ENCODE peak calls at places on chromosomes 12 and 14, in five cellular contexts. One of them, this sample, is unnamed.

GRCh38 chr12:63802012-63802608 is 22.4 kb downstream of the RXYLT1 start:
- DNase-seq in heart left ventricle: no peak
- DNase-seq in lower leg skin: no peak
- DNase-seq in A549: peak
- DNase-seq in ovary: no peak
- DNase-seq in this sample: no peak

GRCh38 chr14:83164016-83164415 is 1630.4 kb upstream of the SEL1L start:
- DNase-seq in ovary: no peak
- DNase-seq in heart left ventricle: no peak
- DNase-seq in A549: no peak
- DNase-seq in lower leg skin: peak
- DNase-seq in this sample: no peak

GRCh38 chr14:103078420-103078749 is 5.6 kb upstream of the LBHD2 start:
- DNase-seq in heart left ventricle: peak
- DNase-seq in A549: peak
- DNase-seq in ovary: peak
- DNase-seq in lower leg skin: peak
- DNase-seq in this sample: peak

GRCh38 chr14:104245075-104245474 is 106.7 kb downstream of the KIF26A start:
- DNase-seq in lower leg skin: no peak
- DNase-seq in ovary: no peak
- DNase-seq in heart left ventricle: no peak
- DNase-seq in A549: no peak
- DNase-seq in this sample: no peak

GRCh38 chr14:104820669-104821228 is 19.8 kb downstream of the ZBTB42 start:
- DNase-seq in ovary: peak
- DNase-seq in lower leg skin: no peak
- DNase-seq in A549: peak
- DNase-seq in heart left ventricle: peak
- DNase-seq in this sample: no peak

GRCh38 chr12:19744760-19745218 is 305.5 kb downstream of the AEBP2 start:
- DNase-seq in heart left ventricle: no peak
- DNase-seq in A549: peak
- DNase-seq in ovary: no peak
- DNase-seq in lower leg skin: no peak
- DNase-seq in this sample: no peak

GRCh38 chr12:98235301-98235700 is 280.1 kb upstream of the TMPO start:
- DNase-seq in heart left ventricle: no peak
- DNase-seq in ovary: no peak
- DNase-seq in A549: no peak
- DNase-seq in lower leg skin: no peak
- DNase-seq in this sample: no peak

GRCh38 chr14:49089078-49089477 is 497.1 kb downstream of the RPS29 start:
- DNase-seq in ovary: no peak
- DNase-seq in heart left ventricle: no peak
- DNase-seq in lower leg skin: no peak
- DNase-seq in A549: no peak
- DNase-seq in this sample: no peak

GRCh38 chr14:68506645-68507405 is 286.0 kb downstream of the ZFP36L1 start:
- DNase-seq in lower leg skin: no peak
- DNase-seq in A549: no peak
- DNase-seq in heart left ventricle: no peak
- DNase-seq in ovary: no peak
- DNase-seq in this sample: no peak

GRCh38 chr12:96195845-96196451 is 1.8 kb downstream of the ELK3 start:
- DNase-seq in heart left ventricle: peak
- DNase-seq in ovary: peak
- DNase-seq in lower leg skin: no peak
- DNase-seq in A549: peak
- DNase-seq in this sample: no peak

GRCh38 chr12:50574621-50575348 is 70.0 kb downstream of the DIP2B start:
- DNase-seq in lower leg skin: no peak
- DNase-seq in A549: no peak
- DNase-seq in ovary: no peak
- DNase-seq in heart left ventricle: no peak
- DNase-seq in this sample: no peak

GRCh38 chr12:130788515-130788914 is 50.5 kb downstream of the STX2 start:
- DNase-seq in heart left ventricle: no peak
- DNase-seq in lower leg skin: no peak
- DNase-seq in ovary: no peak
- DNase-seq in A549: no peak
- DNase-seq in this sample: no peak

GRCh38 chr12:11136075-11136474 is 1.6 kb upstream of the TAS2R30 start:
- DNase-seq in ovary: no peak
- DNase-seq in A549: no peak
- DNase-seq in heart left ventricle: no peak
- DNase-seq in lower leg skin: no peak
- DNase-seq in this sample: no peak

GRCh38 chr12:12272869-12273268 is 6.0 kb upstream of the LRP6 start:
- DNase-seq in ovary: no peak
- DNase-seq in A549: peak
- DNase-seq in heart left ventricle: no peak
- DNase-seq in lower leg skin: no peak
- DNase-seq in this sample: no peak

GRCh38 chr14:94773017-94773681 is 3.2 kb upstream of the GSC start:
- DNase-seq in lower leg skin: no peak
- DNase-seq in ovary: no peak
- DNase-seq in A549: no peak
- DNase-seq in heart left ventricle: no peak
- DNase-seq in this sample: no peak

GRCh38 chr14:92465353-92466067 is 48.1 kb upstream of the RIN3 start:
- DNase-seq in heart left ventricle: no peak
- DNase-seq in A549: no peak
- DNase-seq in lower leg skin: no peak
- DNase-seq in ovary: no peak
- DNase-seq in this sample: no peak

GRCh38 chr14:52068741-52069616 is at the start of gene NID2:
- DNase-seq in heart left ventricle: peak
- DNase-seq in A549: peak
- DNase-seq in ovary: peak
- DNase-seq in lower leg skin: peak
- DNase-seq in this sample: peak

GRCh38 chr12:109467978-109468676 is 9.0 kb downstream of the KCTD10 start:
- DNase-seq in ovary: no peak
- DNase-seq in lower leg skin: no peak
- DNase-seq in heart left ventricle: no peak
- DNase-seq in A549: no peak
- DNase-seq in this sample: no peak

GRCh38 chr14:90301580-90302181 is 30.1 kb downstream of the NRDE2 start:
- DNase-seq in ovary: no peak
- DNase-seq in heart left ventricle: no peak
- DNase-seq in lower leg skin: no peak
- DNase-seq in A549: peak
- DNase-seq in this sample: no peak

GRCh38 chr12:28065889-28066630 is 93.5 kb upstream of the PTHLH start:
- DNase-seq in heart left ventricle: no peak
- DNase-seq in A549: no peak
- DNase-seq in lower leg skin: no peak
- DNase-seq in ovary: no peak
- DNase-seq in this sample: no peak

GRCh38 chr12:54991161-54991991 is 6.8 kb upstream of the TESPA1 start:
- DNase-seq in heart left ventricle: no peak
- DNase-seq in A549: no peak
- DNase-seq in lower leg skin: no peak
- DNase-seq in ovary: no peak
- DNase-seq in this sample: no peak

GRCh38 chr12:52127683-52128450 is 48.4 kb downstream of the SMIM41 start:
- DNase-seq in A549: no peak
- DNase-seq in lower leg skin: no peak
- DNase-seq in ovary: no peak
- DNase-seq in heart left ventricle: no peak
- DNase-seq in this sample: no peak

GRCh38 chr14:49461529-49462401 is 124.4 kb downstream of the RPS29 start:
- DNase-seq in A549: peak
- DNase-seq in lower leg skin: peak
- DNase-seq in ovary: no peak
- DNase-seq in heart left ventricle: no peak
- DNase-seq in this sample: no peak

GRCh38 chr12:98042668-98043067 is 472.7 kb upstream of the TMPO start:
- DNase-seq in lower leg skin: no peak
- DNase-seq in ovary: no peak
- DNase-seq in heart left ventricle: no peak
- DNase-seq in A549: no peak
- DNase-seq in this sample: no peak

GRCh38 chr12:116539905-116540482 is 19.2 kb upstream of the MAP1LC3B2 start:
- DNase-seq in heart left ventricle: no peak
- DNase-seq in A549: no peak
- DNase-seq in ovary: peak
- DNase-seq in lower leg skin: peak
- DNase-seq in this sample: no peak

GRCh38 chr14:95143813-95144620 is 13.3 kb downstream of the DICER1 start:
- DNase-seq in lower leg skin: no peak
- DNase-seq in heart left ventricle: no peak
- DNase-seq in ovary: no peak
- DNase-seq in A549: no peak
- DNase-seq in this sample: no peak

GRCh38 chr14:64714432-64715025 is 10.3 kb downstream of the PLEKHG3 start:
- DNase-seq in A549: no peak
- DNase-seq in heart left ventricle: peak
- DNase-seq in lower leg skin: no peak
- DNase-seq in ovary: no peak
- DNase-seq in this sample: no peak

GRCh38 chr14:64717870-64718269 is 13.6 kb downstream of the PLEKHG3 start:
- DNase-seq in A549: peak
- DNase-seq in ovary: peak
- DNase-seq in lower leg skin: peak
- DNase-seq in heart left ventricle: peak
- DNase-seq in this sample: no peak

GRCh38 chr14:64715146-64715627 is 11.0 kb downstream of the PLEKHG3 start:
- DNase-seq in A549: no peak
- DNase-seq in lower leg skin: no peak
- DNase-seq in ovary: no peak
- DNase-seq in heart left ventricle: peak
- DNase-seq in this sample: no peak

GRCh38 chr14:64713677-64714076 is 9.5 kb downstream of the PLEKHG3 start:
- DNase-seq in ovary: no peak
- DNase-seq in heart left ventricle: no peak
- DNase-seq in lower leg skin: no peak
- DNase-seq in A549: no peak
- DNase-seq in this sample: no peak

DNA sequence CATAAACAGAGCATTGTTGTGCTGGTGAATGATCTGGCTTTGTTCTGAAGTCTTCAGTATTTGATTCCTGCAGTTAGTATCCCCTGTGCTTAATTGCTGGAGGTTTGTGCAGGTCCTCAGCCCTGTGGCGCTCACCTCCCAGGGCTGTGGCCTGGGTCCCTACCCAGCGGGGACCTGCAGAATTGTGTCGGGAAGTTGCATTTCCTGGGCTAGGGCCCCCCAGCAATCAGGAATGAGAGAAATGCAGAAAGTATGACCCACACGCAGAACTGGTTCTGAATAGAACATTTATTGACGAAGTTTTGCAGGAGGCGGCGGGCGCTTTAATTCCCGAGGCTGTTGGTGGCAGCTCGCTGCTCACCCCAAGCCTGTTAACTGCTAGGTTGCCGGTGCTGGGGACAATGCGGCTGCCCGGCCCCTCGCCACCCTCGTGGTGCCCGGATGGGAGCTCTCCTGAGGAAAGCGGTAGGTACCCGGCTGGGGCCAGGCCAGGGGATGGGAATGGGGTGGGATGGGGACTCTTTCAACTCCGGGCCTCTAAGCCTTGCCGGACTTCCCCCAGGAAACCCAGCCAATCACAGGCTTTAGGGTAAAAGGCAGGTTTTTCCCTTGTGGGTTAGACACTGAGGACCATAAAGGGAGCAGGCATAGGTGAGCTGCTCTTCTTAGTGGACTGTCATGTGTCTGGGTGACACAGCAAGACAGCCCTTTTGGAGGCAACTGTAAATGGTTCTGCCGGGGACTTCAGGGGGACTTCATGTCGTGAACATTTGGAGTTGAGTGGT is 11.6 kb downstream of the PLEKHG3 start:
- DNase-seq in heart left ventricle: peak
- DNase-seq in lower leg skin: no peak
- DNase-seq in A549: no peak
- DNase-seq in ovary: peak
- DNase-seq in this sample: no peak
- TF ChIP-seq POLR2A in heart left ventricle: no peak
- TF ChIP-seq POLR2A in lower leg skin: no peak
- TF ChIP-seq POLR2A in A549: no peak
- TF ChIP-seq POLR2A in ovary: no peak
- TF ChIP-seq POLR2A in this sample: no peak

GRCh38 chr12:113776536-113776935 is 189.6 kb downstream of the RBM19 start:
- DNase-seq in A549: no peak
- DNase-seq in heart left ventricle: no peak
- DNase-seq in lower leg skin: no peak
- DNase-seq in ovary: no peak
- DNase-seq in this sample: no peak
- H3K4me3 ChIP-seq in A549: no peak
- H3K4me3 ChIP-seq in heart left ventricle: no peak
- H3K4me3 ChIP-seq in lower leg skin: no peak
- H3K4me3 ChIP-seq in ovary: no peak
- H3K4me3 ChIP-seq in this sample: no peak

DNA sequence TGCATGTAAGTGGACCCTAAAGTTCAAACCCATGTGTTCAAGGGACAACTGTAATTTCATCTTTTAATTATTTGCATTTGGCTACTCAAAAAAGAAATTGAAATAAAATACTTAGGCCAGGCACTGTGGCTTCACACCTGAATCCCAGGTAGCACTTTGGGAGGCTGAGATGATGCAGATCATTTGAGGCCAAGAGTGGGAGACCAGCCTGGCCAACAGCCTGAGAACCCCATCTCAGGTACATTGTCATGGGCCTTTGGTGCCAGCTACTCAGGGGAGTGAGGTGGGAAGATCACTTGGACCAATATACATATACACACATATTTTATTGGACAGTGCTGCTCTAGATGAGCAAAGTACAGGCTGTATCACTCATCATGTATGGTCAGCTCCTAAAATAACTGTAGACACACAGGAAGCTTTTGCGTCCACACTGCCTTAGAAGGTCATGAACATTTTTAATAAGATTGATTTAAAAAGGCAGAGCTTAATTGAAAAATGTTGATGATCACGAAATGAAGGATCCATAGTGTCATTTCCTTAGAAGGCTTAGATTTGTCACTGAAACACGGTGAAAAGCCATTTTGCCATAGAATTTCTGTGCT is 2.5 kb upstream of the ZCCHC8 start:
- DNase-seq in lower leg skin: no peak
- DNase-seq in heart left ventricle: no peak
- DNase-seq in A549: no peak
- DNase-seq in ovary: no peak
- DNase-seq in this sample: no peak
- TF ChIP-seq POLR2A in lower leg skin: no peak
- TF ChIP-seq POLR2A in heart left ventricle: no peak
- TF ChIP-seq POLR2A in A549: no peak
- TF ChIP-seq POLR2A in ovary: no peak
- TF ChIP-seq POLR2A in this sample: no peak

GRCh38 chr12:120257041-120257821 is 8.3 kb downstream of the PXN start:
- DNase-seq in heart left ventricle: peak
- DNase-seq in lower leg skin: peak
- DNase-seq in A549: no peak
- DNase-seq in ovary: peak
- DNase-seq in this sample: peak
- H3K4me3 ChIP-seq in heart left ventricle: no peak
- H3K4me3 ChIP-seq in lower leg skin: no peak
- H3K4me3 ChIP-seq in A549: no peak
- H3K4me3 ChIP-seq in ovary: no peak
- H3K4me3 ChIP-seq in this sample: no peak

This sample was measured in tibial nerve.